ENCODE peak calls at places on chromosomes 3 and 15, in seven cellular contexts. Z, D, B, A, Q, T and X are unnamed samples.

GRCh38 chr3:149576071-149576564 is 81.7 kb downstream of the WWTR1 start:
- DNase-seq in Z (peak), D (no peak), B (peak), A (peak), Q (peak), T (peak), X (no peak)

GRCh38 chr3:177553012-177553411 is 355.7 kb upstream of the TBL1XR1 start:
- DNase-seq in Z (no peak), D (no peak), B (no peak), A (no peak), Q (no peak), T (no peak), X (no peak)

GRCh38 chr15:64858136-64858535 is 16.4 kb downstream of the PLEKHO2 start:
- DNase-seq in Z (no peak), D (no peak), B (no peak), A (no peak), Q (peak), T (peak), X (no peak)

GRCh38 chr3:128591728-128592426 is 58.7 kb downstream of the RPN1 start:
- DNase-seq in Z (no peak), D (no peak), B (no peak), A (no peak), Q (no peak), T (no peak), X (no peak)

GRCh38 chr15:57867970-57868791 is 161.7 kb downstream of the POLR2M start:
- DNase-seq in Z (no peak), D (no peak), B (no peak), A (no peak), Q (no peak), T (no peak), X (no peak)

GRCh38 chr3:77122610-77123009 is 82.7 kb downstream of the ROBO2 start:
- DNase-seq in Z (no peak), D (no peak), B (no peak), A (no peak), Q (no peak), T (no peak), X (no peak)

GRCh38 chr3:189316296-189317019 is 144.7 kb downstream of the TPRG1 start:
- DNase-seq in Z (no peak), D (no peak), B (no peak), A (no peak), Q (no peak), T (no peak), X (no peak)

GRCh38 chr15:76904461-76905012 is 603 bp downstream of the SCAPER start:
- DNase-seq in Z (peak), D (no peak), B (peak), A (peak), Q (no peak), T (peak), X (peak)

GRCh38 chr15:60798821-60799220 is 319.9 kb upstream of the ICE2 start:
- DNase-seq in Z (peak), D (no peak), B (peak), A (no peak), Q (no peak), T (peak), X (no peak)

GRCh38 chr3:64327039-64327804 is 102.0 kb upstream of the PRICKLE2 start:
- DNase-seq in Z (no peak), D (peak), B (peak), A (peak), Q (peak), T (peak), X (no peak)

GRCh38 chr15:58457466-58457965 is 25.7 kb downstream of the LIPC start:
- DNase-seq in Z (no peak), D (no peak), B (peak), A (no peak), Q (no peak), T (no peak), X (no peak)

GRCh38 chr3:171679011-171679492 is 131.2 kb downstream of the PLD1 start:
- DNase-seq in Z (no peak), D (no peak), B (no peak), A (no peak), Q (no peak), T (no peak), X (no peak)

GRCh38 chr3:49794926-49795905 is 4.5 kb downstream of the CDHR4 start:
- DNase-seq in Z (no peak), D (peak), B (no peak), A (no peak), Q (no peak), T (no peak), X (no peak)

GRCh38 chr3:39164414-39164813 is 11.0 kb upstream of the CSRNP1 start:
- DNase-seq in Z (no peak), D (no peak), B (no peak), A (no peak), Q (no peak), T (peak), X (no peak)

GRCh38 chr3:123587399-123587798 is 2.5 kb upstream of the HACD2 start:
- DNase-seq in Z (no peak), D (no peak), B (no peak), A (no peak), Q (no peak), T (no peak), X (no peak)

GRCh38 chr3:77102916-77103769 is 63.2 kb downstream of the ROBO2 start:
- DNase-seq in Z (peak), D (no peak), B (no peak), A (no peak), Q (no peak), T (no peak), X (no peak)

GRCh38 chr3:14143826-14144225 is 19.0 kb downstream of the TMEM43 start:
- DNase-seq in Z (peak), D (peak), B (peak), A (peak), Q (peak), T (peak), X (no peak)

GRCh38 chr3:14146381-14147062 is 21.7 kb downstream of the TMEM43 start:
- DNase-seq in Z (no peak), D (peak), B (no peak), A (no peak), Q (no peak), T (no peak), X (no peak)

GRCh38 chr3:14145670-14146380 is 21.0 kb downstream of the TMEM43 start:
- DNase-seq in Z (no peak), D (peak), B (no peak), A (no peak), Q (no peak), T (no peak), X (no peak)

GRCh38 chr3:14144423-14145075 is 19.7 kb downstream of the TMEM43 start:
- DNase-seq in Z (peak), D (peak), B (peak), A (peak), Q (peak), T (peak), X (peak)

DNA sequence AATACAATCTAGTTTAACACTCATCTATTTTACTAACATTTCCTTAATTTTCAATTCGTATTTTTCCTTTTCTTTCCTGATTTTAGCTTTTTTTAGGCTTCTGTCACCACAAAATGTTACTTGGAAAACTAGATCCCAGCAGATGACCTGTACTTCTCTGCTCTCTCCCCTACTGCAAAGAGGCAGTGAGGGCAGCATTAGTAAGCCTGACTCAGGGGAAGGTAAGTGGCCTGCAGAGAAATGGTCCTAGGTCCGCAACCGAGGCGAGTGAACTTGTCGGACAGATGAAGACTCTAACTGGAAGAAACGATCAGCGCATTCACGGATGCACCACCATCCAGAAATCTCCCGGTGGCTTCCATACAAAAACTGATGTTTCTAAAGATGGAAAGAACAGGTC is 20.4 kb downstream of the TMEM43 start:
- DNase-seq in Z (no peak), D (no peak), B (peak), A (no peak), Q (no peak), T (no peak), X (no peak)
- H3K4me3 ChIP-seq in Z (no peak), D (no peak), B (no peak), A (no peak), Q (no peak), T (no peak), X (no peak)

GRCh38 chr3:99875573-99875924 is 57.9 kb downstream of the CMSS1 start:
- DNase-seq in Z (peak), D (no peak), B (peak), A (no peak), Q (no peak), T (no peak), X (no peak)
- H3K4me3 ChIP-seq in Z (peak), D (peak), B (peak), A (peak), Q (peak), T (peak), X (peak)

DNA sequence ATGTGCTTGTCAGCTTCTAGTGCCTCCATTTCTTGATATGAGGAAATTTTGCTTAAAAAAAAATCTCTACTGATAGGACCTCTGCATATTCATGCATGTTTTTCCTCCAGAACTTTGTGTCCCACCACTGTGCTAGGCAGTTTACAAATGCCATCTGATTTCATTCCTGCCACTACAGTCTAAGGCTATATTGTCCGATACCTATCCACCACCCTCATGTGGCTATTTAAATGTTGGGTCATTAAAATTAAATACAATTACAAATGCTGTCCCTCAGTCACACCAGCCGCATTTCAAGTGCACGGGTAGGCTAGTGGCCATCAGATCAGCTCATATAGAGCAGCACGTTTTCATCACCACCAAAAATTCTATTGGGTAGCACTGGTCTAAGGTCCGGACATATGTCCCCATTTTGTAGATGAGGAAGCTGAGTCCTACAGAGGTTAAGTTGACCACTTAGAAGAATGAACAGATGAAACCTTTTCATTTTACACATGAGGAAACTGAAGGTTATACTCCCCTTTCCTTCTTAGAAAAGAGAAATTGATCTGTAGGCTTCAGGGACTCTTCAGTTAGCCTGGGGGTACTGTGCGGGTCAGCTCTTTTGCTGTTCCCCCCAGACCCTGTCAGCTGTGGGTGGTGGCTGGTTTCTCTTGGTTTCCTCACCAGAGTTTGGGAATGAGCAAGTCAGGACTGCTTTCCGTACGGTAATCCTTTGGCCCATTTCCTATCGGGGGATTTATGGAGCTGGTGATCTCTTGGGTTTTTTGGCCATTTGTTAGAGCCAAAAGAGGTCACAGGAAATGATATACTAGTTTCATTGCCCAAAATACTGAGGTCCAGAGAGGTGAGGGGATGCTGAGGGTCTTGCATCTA is 56.6 kb downstream of the SMAD3 start:
- DNase-seq in Z (no peak), D (no peak), B (no peak), A (no peak), Q (no peak), T (no peak), X (no peak)
- H3K4me3 ChIP-seq in Z (no peak), D (no peak), B (no peak), A (no peak), Q (no peak), T (no peak), X (no peak)

DNA sequence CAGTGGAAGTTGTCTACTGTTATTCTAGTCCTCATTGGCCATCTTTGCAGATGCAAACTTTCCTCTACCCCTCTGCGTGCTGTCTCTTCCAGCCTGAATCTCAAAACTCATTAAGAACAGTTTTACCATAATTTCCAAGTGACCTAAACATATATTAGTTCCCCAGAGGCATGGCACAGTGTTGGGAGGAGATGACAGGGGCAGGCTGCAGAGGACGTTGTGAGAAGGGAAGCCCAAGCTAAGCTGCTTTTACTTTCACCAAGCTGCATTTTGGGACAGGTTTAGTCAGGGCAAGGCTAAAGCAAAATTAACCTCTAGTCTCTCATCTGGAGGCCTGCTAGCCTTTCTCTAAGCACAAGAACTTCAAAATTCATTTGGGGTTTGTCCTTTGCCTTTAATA is 318.6 kb upstream of the SATB1 start:
- DNase-seq in Z (no peak), D (no peak), B (no peak), A (no peak), Q (no peak), T (no peak), X (no peak)
- H3K4me3 ChIP-seq in Z (no peak), D (no peak), B (no peak), A (no peak), Q (no peak), T (no peak), X (no peak)

GRCh38 chr3:157542711-157543485 is 39.7 kb upstream of the VEPH1 start:
- DNase-seq in Z (peak), D (peak), B (peak), A (peak), Q (peak), T (peak), X (peak)
- H3K4me3 ChIP-seq in Z (no peak), D (peak), B (peak), A (peak), Q (peak), T (peak), X (peak)

DNA sequence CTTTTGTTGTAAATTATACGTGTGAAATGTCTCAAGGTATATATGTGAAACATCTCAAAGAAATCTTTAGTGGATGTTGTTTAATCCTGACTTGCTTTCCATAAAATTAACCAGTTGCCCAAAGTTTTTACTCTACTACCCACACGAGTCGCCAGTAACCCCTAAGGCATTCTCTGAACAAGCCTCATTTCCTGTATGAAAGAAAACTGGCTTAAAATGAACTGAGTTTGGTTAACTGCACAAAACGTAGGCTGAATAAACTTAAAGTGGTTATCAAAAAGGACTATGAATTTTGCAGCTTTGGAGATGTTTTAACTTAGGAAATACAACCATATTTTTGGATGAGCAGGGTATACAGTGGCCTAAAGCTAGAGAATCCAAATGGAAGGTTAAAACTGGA is 2.7 kb upstream of the APPL1 start:
- DNase-seq in Z (no peak), D (no peak), B (peak), A (no peak), Q (no peak), T (no peak), X (no peak)
- H3K4me3 ChIP-seq in Z (no peak), D (no peak), B (no peak), A (no peak), Q (no peak), T (no peak), X (no peak)

DNA sequence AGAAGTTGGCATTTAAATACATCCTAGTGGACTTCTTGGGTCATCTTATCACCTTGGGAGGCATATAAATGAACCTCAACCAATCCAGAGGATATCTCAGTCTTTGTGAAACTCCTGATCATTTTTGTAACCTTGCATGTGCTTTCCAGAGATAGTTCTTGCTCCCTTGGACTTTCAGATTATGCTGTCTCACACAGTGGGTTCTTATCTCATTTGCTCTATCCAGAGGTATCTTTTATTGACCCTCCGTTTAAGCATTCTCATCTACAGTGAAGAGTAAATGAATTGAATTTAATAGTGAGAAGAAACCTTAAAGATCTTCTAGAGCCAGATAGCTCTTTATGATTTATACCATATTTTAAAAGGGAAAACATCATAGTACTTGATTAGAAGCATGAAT is 10.4 kb downstream of the ARMC8 start:
- DNase-seq in Z (no peak), D (no peak), B (no peak), A (no peak), Q (no peak), T (no peak), X (no peak)
- H3K4me3 ChIP-seq in Z (no peak), D (no peak), B (no peak), A (no peak), Q (no peak), T (no peak), X (no peak)